ENCODE peak calls at places on chromosomes 5 and 9, in six cellular contexts. D is GM12892, Z is ovary, U is tibial nerve, Q is A549, J is upper lobe of left lung. X is an unnamed sample.

GRCh38 chr5:94893404-94894145 is 275.1 kb downstream of the SLF1 start:
- DNase-seq in D (no peak), Z (no peak), U (no peak), Q (no peak), J (no peak), X (no peak)

GRCh38 chr9:113634597-113635515 is 171.3 kb downstream of the RGS3 start:
- DNase-seq in D (no peak), Z (no peak), U (no peak), Q (no peak), J (peak), X (no peak)

GRCh38 chr5:65811004-65811403 is 89.0 kb downstream of the NLN start:
- DNase-seq in D (no peak), Z (no peak), U (no peak), Q (no peak), J (no peak), X (no peak)

GRCh38 chr9:122463828-122464632 is 13.7 kb downstream of the OR1J1 start:
- DNase-seq in D (no peak), Z (no peak), U (no peak), Q (no peak), J (no peak), X (peak)

GRCh38 chr5:959581-960531 is 48.7 kb upstream of the NKD2 start:
- DNase-seq in D (no peak), Z (no peak), U (no peak), Q (no peak), J (no peak), X (no peak)

GRCh38 chr5:11946317-11946716 is 42.1 kb upstream of the CTNND2 start:
- DNase-seq in D (no peak), Z (no peak), U (no peak), Q (no peak), J (no peak), X (no peak)

GRCh38 chr9:97504381-97505216 is 3.1 kb downstream of the TMOD1 start:
- DNase-seq in D (no peak), Z (no peak), U (no peak), Q (no peak), J (no peak), X (no peak)

GRCh38 chr5:92907914-92908606 is 673.0 kb downstream of the NR2F1-AS1 start:
- DNase-seq in D (no peak), Z (no peak), U (no peak), Q (no peak), J (no peak), X (no peak)

GRCh38 chr5:71788794-71789193 is 69.7 kb downstream of the CARTPT start:
- DNase-seq in D (no peak), Z (no peak), U (no peak), Q (no peak), J (no peak), X (no peak)

GRCh38 chr5:23257656-23258055 is 249.8 kb upstream of the PRDM9 start:
- DNase-seq in D (no peak), Z (no peak), U (no peak), Q (no peak), J (no peak), X (peak)

GRCh38 chr9:35615981-35616680 is 2.1 kb downstream of the CD72 start:
- DNase-seq in D (no peak), Z (no peak), U (no peak), Q (no peak), J (no peak), X (no peak)

GRCh38 chr5:124783794-124784193 is 37.4 kb upstream of the ZNF608 start:
- DNase-seq in D (no peak), Z (no peak), U (no peak), Q (no peak), J (no peak), X (no peak)

GRCh38 chr5:148970228-148970627 is 92.6 kb downstream of the SH3TC2 start:
- DNase-seq in D (no peak), Z (no peak), U (no peak), Q (no peak), J (peak), X (no peak)

GRCh38 chr9:136544549-136545064 is 1.2 kb downstream of the NOTCH1 start:
- DNase-seq in D (peak), Z (no peak), U (peak), Q (peak), J (peak), X (peak)

GRCh38 chr5:5886812-5887486 is 464.5 kb downstream of the ICE1 start:
- DNase-seq in D (peak), Z (no peak), U (no peak), Q (peak), J (peak), X (peak)

DNA sequence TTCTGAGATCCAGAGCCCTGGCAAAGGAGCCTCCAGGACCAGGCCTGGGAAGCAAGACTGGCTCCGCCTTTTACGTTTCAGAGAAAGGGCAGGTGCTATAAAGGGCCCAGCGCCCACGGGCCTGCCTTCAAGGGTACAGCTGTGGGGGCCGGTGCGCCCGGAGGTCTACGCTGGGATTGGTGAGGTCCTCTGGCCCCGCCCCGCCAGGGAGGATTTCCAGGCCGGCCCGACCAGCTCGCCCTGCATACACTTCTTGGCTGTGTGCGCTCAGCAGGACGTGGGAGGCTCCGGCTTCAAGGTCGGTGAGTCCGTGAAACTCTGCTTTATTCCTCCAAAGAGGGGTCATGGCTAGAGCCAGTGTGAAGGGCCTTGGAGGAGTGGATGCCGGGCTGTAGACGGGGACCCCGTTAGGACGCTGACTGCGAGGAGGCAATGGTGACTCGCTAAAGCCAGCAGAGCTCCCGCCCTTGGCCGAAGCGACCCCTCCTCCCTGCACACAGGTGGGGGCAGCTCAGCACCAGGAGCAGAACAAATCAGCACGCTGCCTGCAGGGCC is at the start of gene CKMT2:
- DNase-seq in D (no peak), Z (peak), U (peak), Q (no peak), J (peak), X (no peak)
- TF ChIP-seq POLR2A in D (no peak), Z (peak), U (no peak), Q (no peak), J (peak), X (no peak)

GRCh38 chr5:75717082-75717922 is at the start of gene POC5:
- DNase-seq in D (peak), Z (peak), U (peak), Q (peak), J (peak), X (peak)
- TF ChIP-seq POLR2A in D (peak), Z (peak), U (peak), Q (peak), J (peak), X (peak)

GRCh38 chr9:37806271-37806670 is 5.7 kb downstream of the DCAF10 start:
- DNase-seq in D (no peak), Z (no peak), U (no peak), Q (no peak), J (no peak), X (no peak)

GRCh38 chr9:37798677-37799076 is 1.9 kb upstream of the DCAF10 start:
- DNase-seq in D (no peak), Z (no peak), U (no peak), Q (no peak), J (no peak), X (no peak)

GRCh38 chr9:37801959-37802711 is 1.5 kb downstream of the DCAF10 start:
- DNase-seq in D (no peak), Z (no peak), U (no peak), Q (no peak), J (no peak), X (no peak)

GRCh38 chr9:37801287-37801850 is 772 bp downstream of the DCAF10 start:
- DNase-seq in D (no peak), Z (no peak), U (no peak), Q (no peak), J (peak), X (no peak)

GRCh38 chr9:37800631-37801286 is at the start of gene DCAF10:
- DNase-seq in D (peak), Z (peak), U (peak), Q (peak), J (peak), X (peak)
- TF ChIP-seq POLR2A in D (peak), Z (peak), U (peak), Q (peak), J (peak), X (peak)

DNA sequence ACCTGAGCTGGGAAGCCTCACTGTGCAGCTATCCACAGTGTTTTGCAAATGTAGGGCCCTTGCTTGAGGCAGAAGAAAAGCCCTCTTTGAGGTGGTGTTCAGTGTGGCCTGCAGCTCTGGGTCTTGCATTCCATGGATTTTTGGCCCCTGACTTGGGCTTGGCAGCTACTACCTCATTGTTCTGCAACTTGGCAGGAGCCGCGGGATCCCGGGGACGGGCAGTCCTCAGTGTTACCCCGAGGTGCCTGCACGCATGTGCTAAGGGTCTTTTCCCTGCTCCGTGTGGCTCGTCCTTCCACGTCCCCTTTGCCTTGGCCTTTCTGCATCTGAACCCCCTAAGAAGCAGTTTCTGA is 39.8 kb downstream of the NEK6 start:
- DNase-seq in D (no peak), Z (peak), U (peak), Q (peak), J (peak), X (peak)
- TF ChIP-seq POLR2A in D (no peak), Z (no peak), U (peak), Q (no peak), J (no peak), X (no peak)

DNA sequence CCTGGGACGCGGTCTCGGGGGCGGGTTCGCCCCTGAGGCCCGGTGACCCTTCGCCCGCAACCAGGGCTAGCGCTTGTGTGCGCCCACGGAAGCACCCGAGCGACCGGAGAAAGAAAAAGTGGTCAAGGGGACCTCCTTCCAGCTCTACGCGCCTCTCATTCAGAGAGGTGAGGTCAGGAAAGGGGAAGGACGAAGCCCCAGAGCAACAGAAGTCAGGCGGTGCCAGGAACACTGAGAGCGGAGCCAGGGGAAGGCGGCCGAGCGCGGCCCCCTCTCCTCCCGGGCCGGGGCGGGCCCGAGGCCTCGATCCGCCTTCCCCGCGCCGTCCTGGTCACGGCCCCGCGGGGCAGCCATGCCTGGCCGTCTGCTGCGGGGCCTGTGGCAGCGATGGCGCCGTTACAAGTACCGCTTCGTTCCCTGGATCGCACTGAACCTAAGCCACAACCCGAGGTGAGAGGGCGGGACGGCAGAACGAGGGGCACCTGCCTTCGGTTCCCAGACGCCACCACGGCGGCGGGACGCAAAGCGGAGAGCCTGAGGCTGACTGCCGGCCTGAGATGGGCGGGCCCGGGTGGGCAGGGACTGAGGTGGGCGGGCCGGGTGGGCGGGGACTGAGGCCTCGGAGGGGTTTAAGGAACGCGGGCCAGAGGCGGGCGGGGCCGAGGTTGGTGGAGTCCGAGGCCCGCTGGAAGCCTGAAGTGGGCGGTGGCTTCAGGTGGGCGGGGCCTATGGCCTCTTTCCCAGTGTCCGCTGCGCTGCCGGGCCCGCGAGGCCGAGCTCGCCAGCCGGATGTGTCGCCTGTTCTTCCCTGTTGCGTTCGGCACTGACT is at the start of gene SETD9:
- DNase-seq in D (peak), Z (peak), U (peak), Q (peak), J (peak), X (peak)
- TF ChIP-seq POLR2A in D (peak), Z (peak), U (peak), Q (peak), J (peak), X (peak)

DNA sequence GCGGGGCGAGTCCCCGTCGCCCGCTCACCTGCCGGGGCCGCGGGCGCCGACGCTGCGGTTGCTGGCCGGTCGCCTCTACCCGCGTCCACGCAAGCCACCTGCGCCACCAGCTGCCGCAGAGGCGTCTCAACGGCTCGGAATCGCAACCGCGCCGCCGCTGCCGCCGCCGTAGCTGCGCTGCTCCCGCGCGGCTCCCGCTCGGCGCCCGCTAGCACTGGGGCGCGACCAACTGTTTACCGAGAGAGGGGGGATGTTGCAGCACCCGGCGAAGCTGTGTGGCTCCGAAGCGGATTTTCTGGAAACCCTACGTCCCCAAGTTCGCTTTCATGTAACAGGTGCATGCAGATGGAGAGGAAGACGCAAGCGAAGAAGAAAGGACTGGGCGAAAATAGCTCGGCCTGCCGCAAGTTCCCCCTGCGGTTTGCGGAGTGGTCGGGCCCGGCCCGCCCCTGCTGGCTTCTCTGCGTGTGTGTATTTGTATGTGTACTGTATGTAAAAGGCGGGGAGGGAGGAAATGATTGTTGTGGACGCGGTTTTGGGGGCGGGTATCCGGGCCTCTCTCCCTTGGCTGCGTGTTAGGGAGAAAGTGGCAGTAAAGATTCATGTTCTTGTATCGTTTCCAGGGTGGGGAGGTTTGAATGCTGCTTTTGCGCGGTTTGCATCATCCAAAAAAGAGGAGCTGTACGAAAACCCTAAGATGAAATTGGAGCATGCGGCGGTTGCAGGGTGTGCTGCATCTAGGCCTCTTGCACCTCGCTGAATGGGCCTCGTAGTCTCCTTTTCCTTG is at the start of gene PSIP1:
- DNase-seq in D (peak), Z (peak), U (peak), Q (peak), J (peak), X (peak)
- TF ChIP-seq POLR2A in D (peak), Z (peak), U (peak), Q (peak), J (peak), X (peak)

GRCh38 chr5:154858251-154858971 is at the start of gene CNOT8:
- DNase-seq in D (peak), Z (peak), U (peak), Q (peak), J (peak), X (peak)

GRCh38 chr5:154858972-154859950 is 834 bp downstream of the CNOT8 start:
- DNase-seq in D (no peak), Z (no peak), U (no peak), Q (no peak), J (no peak), X (no peak)

GRCh38 chr5:154857091-154857533 is 1.3 kb upstream of the CNOT8 start:
- DNase-seq in D (no peak), Z (no peak), U (peak), Q (peak), J (peak), X (no peak)

GRCh38 chr5:154860123-154860522 is 1.7 kb downstream of the CNOT8 start:
- DNase-seq in D (no peak), Z (no peak), U (no peak), Q (no peak), J (peak), X (no peak)

GRCh38 chr5:154857534-154858250 is 735 bp upstream of the CNOT8 start:
- DNase-seq in D (peak), Z (peak), U (peak), Q (peak), J (peak), X (peak)
- TF ChIP-seq POLR2A in D (peak), Z (peak), U (peak), Q (peak), J (peak), X (peak)

DNA sequence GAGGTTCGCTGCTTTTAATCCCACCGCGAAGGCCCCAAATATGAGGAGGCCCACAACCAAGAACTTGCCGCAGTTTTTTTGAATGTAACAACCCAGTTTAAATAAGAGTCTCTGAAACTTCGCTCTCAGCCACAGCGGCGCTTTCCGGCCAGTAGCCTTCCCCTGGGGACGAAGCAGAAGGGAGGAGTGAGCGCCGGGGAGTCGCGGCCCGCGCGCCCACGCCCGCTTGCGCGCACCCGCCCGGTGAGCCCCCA is 10.4 kb downstream of the PTCH1 start:
- DNase-seq in D (peak), Z (peak), U (no peak), Q (peak), J (no peak), X (peak)
- TF ChIP-seq POLR2A in D (no peak), Z (no peak), U (no peak), Q (no peak), J (no peak), X (no peak)

X was measured in H54.